ENCODE peak calls at places on chromosomes 3 and 15, in four cellular contexts. One of them, this sample, is unnamed. For H3K4me1, the result is how much of the 10 kb centered on the place peaks cover.

GRCh38 chr3:103499132-103499885 is 1064.5 kb downstream of the ZPLD1 start:
- DNase-seq in stomach: no peak
- DNase-seq in HepG2: no peak
- DNase-seq in H1: no peak
- DNase-seq in this sample: no peak

GRCh38 chr3:99644017-99644416 is 5.6 kb downstream of the COL8A1 start:
- DNase-seq in stomach: no peak
- DNase-seq in HepG2: no peak
- DNase-seq in H1: no peak
- DNase-seq in this sample: no peak

GRCh38 chr3:168077091-168077490 is 18.6 kb downstream of the GOLIM4 start:
- DNase-seq in stomach: no peak
- DNase-seq in HepG2: no peak
- DNase-seq in H1: no peak
- DNase-seq in this sample: no peak

GRCh38 chr3:140117111-140117526 is 182.1 kb downstream of the CLSTN2 start:
- DNase-seq in stomach: no peak
- DNase-seq in HepG2: no peak
- DNase-seq in H1: no peak
- DNase-seq in this sample: no peak

GRCh38 chr3:148556664-148557063 is 141.0 kb upstream of the AGTR1 start:
- DNase-seq in stomach: no peak
- DNase-seq in HepG2: no peak
- DNase-seq in H1: no peak
- DNase-seq in this sample: no peak

GRCh38 chr3:76482510-76482909 is 557.4 kb upstream of the ROBO2 start:
- DNase-seq in stomach: no peak
- DNase-seq in HepG2: no peak
- DNase-seq in H1: no peak
- DNase-seq in this sample: no peak

GRCh38 chr3:109702252-109702651 is 364.9 kb upstream of the DPPA4 start:
- DNase-seq in stomach: no peak
- DNase-seq in HepG2: no peak
- DNase-seq in H1: no peak
- DNase-seq in this sample: no peak

GRCh38 chr3:33050084-33050653 is 46.8 kb downstream of the GLB1 start:
- DNase-seq in stomach: no peak
- DNase-seq in HepG2: no peak
- DNase-seq in H1: no peak
- DNase-seq in this sample: no peak

GRCh38 chr15:71532994-71533393 is 277.4 kb upstream of the NR2E3 start:
- DNase-seq in stomach: no peak
- DNase-seq in HepG2: peak
- DNase-seq in H1: peak
- DNase-seq in this sample: no peak

GRCh38 chr3:124793054-124793740 is 62.9 kb downstream of the UMPS start:
- DNase-seq in stomach: no peak
- DNase-seq in HepG2: no peak
- DNase-seq in H1: no peak
- DNase-seq in this sample: no peak

GRCh38 chr3:33918357-33918756 is 119.9 kb downstream of the PDCD6IP start:
- DNase-seq in stomach: no peak
- DNase-seq in HepG2: no peak
- DNase-seq in H1: no peak
- DNase-seq in this sample: no peak

GRCh38 chr3:168881804-168882203 is 781.7 kb downstream of the MECOM start:
- DNase-seq in stomach: no peak
- DNase-seq in HepG2: no peak
- DNase-seq in H1: no peak
- DNase-seq in this sample: no peak

GRCh38 chr3:145776782-145777408 is 384.1 kb downstream of the PLOD2 start:
- DNase-seq in stomach: peak
- DNase-seq in HepG2: peak
- DNase-seq in H1: peak
- DNase-seq in this sample: peak

GRCh38 chr3:43217633-43218032 is 68.7 kb upstream of the SNRK start:
- DNase-seq in stomach: no peak
- DNase-seq in HepG2: no peak
- DNase-seq in H1: no peak
- DNase-seq in this sample: peak

GRCh38 chr3:134445631-134446030 is 40.2 kb downstream of the ANAPC13 start:
- DNase-seq in stomach: no peak
- DNase-seq in HepG2: no peak
- DNase-seq in H1: no peak
- DNase-seq in this sample: peak

GRCh38 chr15:39393575-39394335 is 187.1 kb upstream of the THBS1 start:
- DNase-seq in stomach: no peak
- DNase-seq in HepG2: peak
- DNase-seq in H1: no peak
- DNase-seq in this sample: no peak

GRCh38 chr15:89139613-89140499 is 51.6 kb downstream of the ABHD2 start:
- DNase-seq in stomach: no peak
- DNase-seq in HepG2: peak
- DNase-seq in H1: no peak
- DNase-seq in this sample: peak

GRCh38 chr15:67479781-67480180 is 41.1 kb upstream of the C15orf61 start:
- DNase-seq in stomach: no peak
- DNase-seq in HepG2: no peak
- DNase-seq in H1: no peak
- DNase-seq in this sample: no peak

GRCh38 chr15:99421172-99421656 is 144.6 kb upstream of the MEF2A start:
- DNase-seq in stomach: peak
- DNase-seq in HepG2: peak
- DNase-seq in H1: no peak
- DNase-seq in this sample: no peak

GRCh38 chr3:97293596-97294131 is 470.9 kb upstream of the ARL6 start:
- DNase-seq in stomach: no peak
- DNase-seq in HepG2: no peak
- DNase-seq in H1: no peak
- DNase-seq in this sample: no peak

GRCh38 chr3:114659109-114660081 is 365.6 kb downstream of the TIGIT start:
- DNase-seq in stomach: peak
- DNase-seq in HepG2: peak
- DNase-seq in H1: no peak
- DNase-seq in this sample: peak

GRCh38 chr3:133871368-133872090 is 24.2 kb downstream of the RAB6B start:
- DNase-seq in stomach: no peak
- DNase-seq in HepG2: no peak
- DNase-seq in H1: no peak
- DNase-seq in this sample: no peak

GRCh38 chr3:152499796-152500385 is 231.2 kb downstream of the MBNL1 start:
- DNase-seq in stomach: no peak
- DNase-seq in HepG2: no peak
- DNase-seq in H1: no peak
- DNase-seq in this sample: no peak

DNA sequence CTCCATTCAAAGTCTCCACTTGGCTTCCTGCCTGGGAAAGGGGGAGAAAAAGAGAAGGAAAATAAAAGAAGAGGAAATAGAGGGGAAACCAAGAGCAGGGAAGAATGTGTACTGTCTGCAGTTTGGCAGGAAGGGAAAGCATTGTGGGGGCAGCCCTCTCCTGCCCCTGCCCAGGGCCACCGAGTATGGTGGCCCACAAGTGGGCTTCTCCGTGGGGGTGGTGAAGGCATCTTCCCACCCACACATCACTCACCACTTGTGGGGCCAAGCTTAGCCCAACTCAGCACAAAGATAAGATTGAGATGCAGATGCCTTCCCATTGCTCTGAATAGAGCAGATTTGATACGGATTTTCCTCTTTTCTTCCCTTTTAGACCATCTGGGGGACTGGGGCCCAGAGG is 69.3 kb downstream of the SEMA5B start:
- DNase-seq in stomach: no peak
- DNase-seq in HepG2: no peak
- DNase-seq in H1: no peak
- DNase-seq in this sample: no peak
- TF ChIP-seq POLR2A in stomach: no peak
- TF ChIP-seq POLR2A in HepG2: no peak
- TF ChIP-seq POLR2A in H1: no peak
- TF ChIP-seq POLR2A in this sample: no peak

GRCh38 chr3:54969652-54970051 is 41.8 kb upstream of the LRTM1 start:
- DNase-seq in stomach: no peak
- DNase-seq in HepG2: no peak
- DNase-seq in H1: no peak
- DNase-seq in this sample: no peak
- H3K4me1 ChIP-seq in stomach: under half
- H3K4me1 ChIP-seq in HepG2: under half
- H3K4me1 ChIP-seq in H1: under half
- H3K4me1 ChIP-seq in this sample: under half

GRCh38 chr3:45803252-45803935 is 7.1 kb upstream of the SLC6A20 start:
- DNase-seq in stomach: no peak
- DNase-seq in HepG2: no peak
- DNase-seq in H1: no peak
- DNase-seq in this sample: no peak

GRCh38 chr3:45806072-45806471 is 9.7 kb upstream of the SLC6A20 start:
- DNase-seq in stomach: no peak
- DNase-seq in HepG2: no peak
- DNase-seq in H1: no peak
- DNase-seq in this sample: no peak

GRCh38 chr3:45807645-45808540 is 11.6 kb upstream of the SLC6A20 start:
- DNase-seq in stomach: no peak
- DNase-seq in HepG2: no peak
- DNase-seq in H1: no peak
- DNase-seq in this sample: no peak

DNA sequence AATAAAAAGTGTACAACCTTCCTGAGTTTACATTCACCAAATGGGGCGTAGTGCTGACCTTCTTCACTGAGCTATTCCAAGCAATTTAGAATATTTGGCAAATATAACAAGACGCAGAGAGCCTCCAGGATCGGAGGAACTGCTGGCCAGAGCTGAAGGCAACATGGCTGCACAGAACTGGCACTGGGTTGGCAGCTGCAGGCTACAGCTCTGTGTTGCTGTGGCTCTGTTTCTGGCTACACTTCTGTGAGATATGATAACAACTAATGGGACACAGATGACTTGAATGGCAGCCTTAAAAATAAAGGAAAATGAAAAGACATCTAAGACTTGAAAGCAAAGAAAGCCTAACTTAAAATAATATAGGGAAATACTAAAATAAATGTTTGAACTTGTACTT is 10.8 kb upstream of the SLC6A20 start:
- DNase-seq in stomach: no peak
- DNase-seq in HepG2: no peak
- DNase-seq in H1: no peak
- DNase-seq in this sample: peak
- H3K27ac ChIP-seq in stomach: peak
- H3K27ac ChIP-seq in HepG2: no peak
- H3K27ac ChIP-seq in H1: no peak
- H3K27ac ChIP-seq in this sample: no peak

GRCh38 chr3:12479919-12480425 is 4.3 kb upstream of the TSEN2 start:
- DNase-seq in stomach: peak
- DNase-seq in HepG2: peak
- DNase-seq in H1: no peak
- DNase-seq in this sample: no peak
- TF ChIP-seq POLR2A in stomach: no peak
- TF ChIP-seq POLR2A in HepG2: no peak
- TF ChIP-seq POLR2A in H1: no peak
- TF ChIP-seq POLR2A in this sample: no peak

GRCh38 chr3:146803746-146804145 is 198.6 kb upstream of the PLSCR5 start:
- DNase-seq in stomach: no peak
- DNase-seq in HepG2: no peak
- DNase-seq in H1: peak
- DNase-seq in this sample: no peak
- H3K4me1 ChIP-seq in stomach: under half
- H3K4me1 ChIP-seq in HepG2: under half
- H3K4me1 ChIP-seq in H1: under half
- H3K4me1 ChIP-seq in this sample: under half

This sample was measured in heart left ventricle.